ENCODE peak calls at places on chromosomes 1 and 21, in five cellular contexts. A is A549, E is GM12878, C is endothelial cell of umbilical vein, S is K562. Z is an unnamed sample.

GRCh38 chr1:15712158-15712557 is 23.9 kb upstream of the SLC25A34 start:
- DNase-seq in S (no peak), E (no peak), A (no peak), C (no peak), Z (no peak)

GRCh38 chr1:70072239-70072751 is 133.1 kb downstream of the LRRC40 start:
- DNase-seq in S (no peak), E (no peak), C (no peak), A (no peak), Z (peak; percentile 2)

GRCh38 chr1:235056937-235057336 is 71.7 kb downstream of the TOMM20 start:
- DNase-seq in S (peak; percentile 55), C (no peak), E (no peak), A (peak; percentile 68), Z (no peak)

GRCh38 chr1:160942926-160943325 is 11.7 kb downstream of the ITLN2 start:
- DNase-seq in S (no peak), C (peak; percentile 28), E (no peak), A (peak; percentile 51), Z (peak; percentile 18)

GRCh38 chr1:160951443-160952128 is 3.0 kb downstream of the ITLN2 start:
- DNase-seq in C (peak; percentile 68), S (peak; percentile 62), E (peak; percentile 40), A (peak; percentile 70), Z (peak; percentile 76)

GRCh38 chr1:43069481-43070050 is 102.5 kb downstream of the EBNA1BP2 start:
- DNase-seq in E (no peak), A (no peak), C (no peak), S (no peak), Z (no peak)

GRCh38 chr1:1121611-1122077 is 5.8 kb upstream of the C1orf159 start:
- DNase-seq in E (no peak), C (no peak), S (no peak), A (no peak), Z (no peak)

GRCh38 chr1:234722904-234723588 is 113.1 kb upstream of the IRF2BP2 start:
- DNase-seq in S (peak; percentile 53), C (peak; percentile 21), E (no peak), A (peak; percentile 65), Z (peak; percentile 92)

GRCh38 chr1:8889925-8890785 is 11.7 kb upstream of the ENO1 start:
- DNase-seq in A (peak; percentile 78), C (no peak), E (no peak), S (peak; percentile 8), Z (no peak)

GRCh38 chr1:38284953-38285352 is 238.4 kb upstream of the POU3F1 start:
- DNase-seq in S (no peak), C (no peak), A (no peak), E (no peak), Z (no peak)

GRCh38 chr21:28885853-28886177 is 106.9 kb downstream of the LTN1 start:
- DNase-seq in S (peak; percentile 11), A (no peak), E (no peak), C (no peak), Z (peak; percentile 3)

GRCh38 chr1:80457409-80457808 is 1343.3 kb upstream of the ADGRL2 start:
- DNase-seq in E (no peak), S (no peak), C (no peak), A (no peak), Z (no peak)

GRCh38 chr1:53326598-53327182 is 1.2 kb downstream of the LRP8 start:
- DNase-seq in C (peak; percentile 31), S (no peak), E (no peak), A (no peak), Z (peak; percentile 87)

GRCh38 chr1:25772692-25773245 is 27.2 kb upstream of the SELENON start:
- DNase-seq in A (no peak), S (no peak), C (no peak), E (no peak), Z (no peak)

GRCh38 chr1:234199476-234200127 is 173.7 kb upstream of the COA6 start:
- DNase-seq in E (no peak), S (no peak), C (no peak), A (no peak), Z (no peak)

GRCh38 chr1:27979151-27979858 is 19.5 kb downstream of the XKR8 start:
- DNase-seq in C (peak; percentile 82), S (peak; percentile 82), E (peak; percentile 19), A (peak; percentile 65), Z (peak; percentile 75)

GRCh38 chr21:45990049-45990711 is 8.6 kb downstream of the COL6A1 start:
- DNase-seq in C (no peak), E (no peak), S (no peak), A (no peak), Z (no peak)

GRCh38 chr1:31915438-31915837 is 22.7 kb downstream of the PTP4A2 start:
- DNase-seq in C (no peak), E (no peak), S (no peak), A (no peak), Z (no peak)

GRCh38 chr1:18608534-18608933 is 22.1 kb upstream of the PAX7 start:
- DNase-seq in A (no peak), S (no peak), E (no peak), C (no peak), Z (no peak)

GRCh38 chr1:100542264-100542663 is 4.3 kb downstream of the GPR88 start:
- DNase-seq in A (no peak), E (no peak), C (no peak), S (no peak), Z (no peak)

GRCh38 chr1:10042746-10043145 is 10.0 kb downstream of the UBE4B start:
- DNase-seq in E (no peak), A (no peak), S (no peak), C (no peak), Z (no peak)

GRCh38 chr1:40257313-40257687 is 736 bp upstream of the ZMPSTE24 start:
- DNase-seq in A (no peak), E (no peak), C (no peak), S (peak; percentile 24), Z (no peak)

GRCh38 chr1:38015978-38016640 is 3.6 kb downstream of the UTP11 start:
- DNase-seq in S (no peak), C (peak; percentile 89), E (no peak), A (no peak), Z (no peak)

GRCh38 chr21:32413697-32414578 is 1.4 kb downstream of the EVA1C start:
- DNase-seq in S (no peak), C (peak; percentile 68), E (no peak), A (no peak), Z (no peak)

GRCh38 chr1:203559523-203559922 is 65.6 kb downstream of the OPTC start:
- DNase-seq in C (no peak), S (no peak), E (no peak), A (no peak), Z (no peak)

DNA sequence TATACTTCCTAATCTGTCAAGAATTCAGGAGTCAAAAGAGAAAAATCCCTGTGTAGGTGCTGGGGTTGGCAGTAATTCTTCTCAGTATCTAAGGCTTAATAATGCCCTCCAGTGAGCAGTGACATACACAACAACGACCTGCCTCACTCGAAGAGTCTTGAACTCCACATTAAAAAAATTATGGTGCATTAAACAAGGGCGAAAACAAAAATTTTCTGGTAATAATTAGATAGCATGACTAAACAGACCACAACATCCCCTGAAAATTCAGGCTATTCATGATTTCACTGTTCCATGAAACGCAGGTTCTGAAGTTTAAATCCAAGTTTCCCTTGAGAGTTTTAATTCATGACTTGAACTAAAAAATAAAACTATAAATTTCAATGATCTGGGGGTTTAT is 5.1 kb downstream of the SRSF4 start:
- DNase-seq in C (no peak), A (no peak), S (no peak), E (no peak), Z (no peak)
- TF ChIP-seq MYC in C (no peak), A (no peak), S (no peak), E (no peak), Z (no peak)

DNA sequence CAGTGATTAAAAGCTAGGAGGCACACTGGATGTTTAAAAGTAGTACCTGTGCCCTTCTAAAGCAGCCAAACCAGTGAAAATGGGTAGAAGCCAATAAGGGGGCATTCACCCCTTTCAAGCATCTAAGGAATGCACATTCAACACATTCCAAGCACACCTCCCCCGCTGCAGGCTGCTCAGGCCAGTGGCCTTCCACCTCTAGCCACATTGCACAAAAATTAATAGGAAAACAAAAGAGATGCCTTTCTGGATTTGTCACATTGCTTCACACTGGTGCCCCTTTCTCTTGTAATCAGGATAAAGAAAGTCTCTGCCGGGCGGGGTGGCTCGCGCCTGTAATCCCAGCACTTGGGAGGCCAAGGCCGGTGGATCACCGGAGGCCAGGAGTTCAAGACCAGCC is 834.0 kb downstream of the USP25 start:
- DNase-seq in A (peak; percentile 72), E (no peak), S (no peak), C (peak; percentile 62), Z (no peak)
- TF ChIP-seq MAX in A (peak; percentile 44), E (no peak), S (no peak), C (no peak), Z (no peak)

GRCh38 chr1:7224644-7225043 is 439.4 kb downstream of the CAMTA1 start:
- DNase-seq in S (no peak), E (no peak), C (no peak), A (peak; percentile 31), Z (no peak)
- TF ChIP-seq MYC in S (no peak), E (no peak), C (no peak), A (no peak), Z (no peak)

GRCh38 chr1:184503221-184503749 is 116.5 kb downstream of the C1orf21 start:
- DNase-seq in C (no peak), S (no peak), A (no peak), E (no peak), Z (no peak)
- TF ChIP-seq MAX in C (no peak), S (no peak), A (no peak), E (no peak), Z (no peak)

DNA sequence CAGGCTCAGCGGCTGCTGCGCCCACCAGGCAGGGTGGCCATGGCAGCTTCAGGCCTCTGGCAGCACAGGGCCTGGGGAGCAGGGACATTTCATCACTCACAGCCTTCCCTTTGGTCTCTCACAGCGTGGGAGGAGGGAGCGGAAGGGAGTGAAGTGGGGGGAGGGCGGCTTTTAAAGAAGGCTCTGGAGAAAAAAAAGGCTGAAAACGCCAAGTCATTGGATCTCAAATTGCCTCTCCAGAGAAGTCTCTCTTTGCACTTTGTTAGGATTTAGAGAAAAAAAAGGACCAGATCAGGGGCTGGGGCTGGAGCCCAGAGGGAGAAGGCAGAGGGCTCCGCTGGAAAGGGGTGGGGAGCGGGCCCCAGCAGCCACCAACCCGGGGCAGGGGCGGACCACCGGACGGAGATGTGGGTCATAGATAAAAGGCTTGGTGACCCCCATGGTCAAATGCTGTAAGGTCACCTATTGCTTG is 209.9 kb downstream of the GRIK3 start:
- DNase-seq in E (no peak), A (no peak), S (peak; percentile 85), C (no peak), Z (peak; percentile 94)
- TF ChIP-seq MYC in E (no peak), A (no peak), S (no peak), C (no peak), Z (peak; percentile 76)

GRCh38 chr1:2324553-2325366 is 66.6 kb downstream of the MORN1 start:
- DNase-seq in S (no peak), E (no peak), A (no peak), C (no peak), Z (no peak)
- TF ChIP-seq MAX in S (no peak), E (no peak), A (no peak), C (no peak), Z (no peak)